ENCODE peak calls at places on chromosomes 6 and 20, in nine cellular contexts. G, O, D, Q, M, U, B, S and Z are unnamed samples.

GRCh38 chr6:94323853-94324252 is 904.5 kb upstream of the EPHA7 start:
- DNase-seq in G (no peak), O (peak), D (peak), Q (no peak), M (no peak), U (no peak), B (no peak), S (peak), Z (no peak)

GRCh38 chr6:99993533-99994251 is at the start of gene MCHR2:
- DNase-seq in G (no peak), O (peak), D (no peak), Q (no peak), M (no peak), U (peak), B (no peak), S (no peak), Z (no peak)

GRCh38 chr6:74857157-74857556 is 348.7 kb downstream of the COL12A1 start:
- DNase-seq in G (no peak), O (no peak), D (no peak), Q (no peak), M (no peak), U (no peak), B (no peak), S (no peak), Z (no peak)

GRCh38 chr6:143802833-143803565 is 40.1 kb upstream of the LTV1 start:
- DNase-seq in G (no peak), O (no peak), D (no peak), Q (peak), M (no peak), U (no peak), B (no peak), S (no peak), Z (no peak)

GRCh38 chr6:22290045-22290444 is 6.8 kb downstream of the PRL start:
- DNase-seq in G (no peak), O (no peak), D (no peak), Q (no peak), M (no peak), U (no peak), B (no peak), S (no peak), Z (no peak)

GRCh38 chr6:74066168-74066871 is 370.3 kb downstream of the CD109 start:
- DNase-seq in G (no peak), O (no peak), D (no peak), Q (peak), M (no peak), U (no peak), B (peak), S (no peak), Z (no peak)

GRCh38 chr6:128822271-128822670 is 60.7 kb upstream of the LAMA2 start:
- DNase-seq in G (no peak), O (no peak), D (no peak), Q (peak), M (no peak), U (no peak), B (peak), S (no peak), Z (no peak)

GRCh38 chr20:20364016-20364746 is 3.7 kb upstream of the INSM1 start:
- DNase-seq in G (no peak), O (peak), D (no peak), Q (no peak), M (no peak), U (peak), B (no peak), S (peak), Z (no peak)

GRCh38 chr20:35129647-35130069 is 17.5 kb downstream of the EDEM2 start:
- DNase-seq in G (peak), O (no peak), D (no peak), Q (peak), M (no peak), U (no peak), B (peak), S (no peak), Z (no peak)

GRCh38 chr6:15312500-15312899 is 66.6 kb downstream of the JARID2 start:
- DNase-seq in G (no peak), O (no peak), D (peak), Q (peak), M (no peak), U (no peak), B (no peak), S (peak), Z (no peak)

GRCh38 chr6:121615493-121615892 is 180.0 kb downstream of the GJA1 start:
- DNase-seq in G (no peak), O (no peak), D (no peak), Q (no peak), M (no peak), U (no peak), B (no peak), S (no peak), Z (no peak)

GRCh38 chr6:31574106-31575061 is 981 bp upstream of the TNF start:
- DNase-seq in G (no peak), O (peak), D (peak), Q (no peak), M (no peak), U (no peak), B (no peak), S (no peak), Z (no peak)

GRCh38 chr6:114874384-114874783 is 531.6 kb upstream of the HS3ST5 start:
- DNase-seq in G (no peak), O (no peak), D (no peak), Q (no peak), M (no peak), U (no peak), B (no peak), S (no peak), Z (no peak)

GRCh38 chr6:10099086-10099499 is 315.8 kb downstream of the TFAP2A start:
- DNase-seq in G (no peak), O (peak), D (no peak), Q (no peak), M (no peak), U (peak), B (no peak), S (peak), Z (no peak)

DNA sequence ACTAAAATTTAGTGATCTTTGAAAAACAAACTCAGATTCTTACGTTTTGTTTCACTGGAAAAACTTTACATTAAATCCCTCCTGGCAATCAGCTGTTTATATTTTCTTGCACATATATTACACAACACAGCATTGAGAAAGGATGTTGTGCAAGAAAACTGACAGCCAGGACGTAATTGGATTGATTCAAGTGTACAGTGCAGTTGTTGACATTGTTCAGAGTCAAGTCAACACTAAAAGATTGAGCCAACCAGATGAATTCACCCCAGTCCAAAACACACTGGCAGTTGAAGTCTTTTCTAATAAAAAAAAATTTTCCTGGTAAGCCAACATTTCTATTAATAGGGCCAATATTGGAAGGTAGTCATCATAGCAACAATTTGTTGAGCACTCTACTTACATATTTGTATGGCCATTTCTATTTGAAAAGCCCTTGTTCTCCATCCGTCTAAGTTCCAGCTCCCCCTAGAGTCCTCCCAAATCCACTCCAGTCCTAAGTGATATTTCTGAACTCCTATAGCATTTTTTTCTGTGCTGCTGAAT is 20.9 kb upstream of the VNN1 start:
- DNase-seq in G (peak), O (no peak), D (no peak), Q (peak), M (no peak), U (no peak), B (peak), S (peak), Z (no peak)
- TF ChIP-seq CTCF in G (peak), O (peak), D (no peak), Q (peak), M (no peak), U (no peak), B (peak), S (peak), Z (peak)

DNA sequence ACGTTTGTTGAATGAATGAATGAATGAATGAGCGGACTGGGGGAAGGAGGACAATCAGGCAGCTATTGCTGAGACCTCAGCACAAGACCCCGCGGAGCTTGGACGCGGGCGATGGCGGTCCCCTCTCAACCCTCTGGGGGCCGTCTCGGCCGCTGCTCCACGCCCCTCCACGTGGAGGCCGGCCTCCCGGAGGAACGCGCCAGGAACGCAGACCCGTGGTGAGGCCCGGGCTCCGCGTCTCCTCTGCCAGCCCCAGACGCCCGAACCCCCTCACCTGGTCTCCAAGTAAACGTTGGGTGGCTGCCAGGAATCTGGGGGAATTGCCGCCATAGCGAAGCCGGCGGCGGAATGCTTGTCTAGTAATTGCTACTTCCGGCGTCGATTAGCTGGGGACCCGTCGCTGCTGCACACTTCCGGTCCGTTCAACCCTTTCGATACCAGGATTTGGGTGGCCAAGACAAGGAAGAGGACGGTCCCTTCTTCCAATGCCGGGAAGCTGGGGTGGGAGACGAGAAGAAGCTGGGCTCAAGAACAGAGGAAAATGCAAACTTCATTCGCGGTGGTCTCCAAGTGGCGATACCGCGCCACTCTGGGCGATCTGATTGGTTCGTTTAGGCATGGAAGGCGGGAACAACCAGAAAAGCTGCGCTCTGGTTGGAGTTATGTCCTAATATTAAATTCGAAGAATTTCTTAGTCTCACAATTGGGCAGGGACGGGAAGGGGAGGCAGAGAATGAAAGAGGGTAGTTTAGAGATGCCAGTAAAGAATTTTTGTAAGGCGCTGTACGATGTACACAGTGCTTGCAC is at the start of gene PPIL1:
- DNase-seq in G (peak), O (peak), D (peak), Q (peak), M (peak), U (peak), B (peak), S (peak), Z (peak)
- TF ChIP-seq CTCF in G (no peak), O (no peak), D (no peak), Q (no peak), M (no peak), U (no peak), B (no peak), S (no peak), Z (no peak)

GRCh38 chr6:13397359-13398080 is 69.2 kb upstream of the TBC1D7 start:
- DNase-seq in G (no peak), O (no peak), D (peak), Q (no peak), M (peak), U (no peak), B (no peak), S (no peak), Z (peak)
- TF ChIP-seq CTCF in G (no peak), O (peak), D (no peak), Q (peak), M (no peak), U (no peak), B (peak), S (no peak), Z (no peak)

GRCh38 chr20:62388839-62389600 is 2.1 kb downstream of the RPS21 start:
- DNase-seq in G (no peak), O (no peak), D (no peak), Q (no peak), M (no peak), U (no peak), B (no peak), S (no peak), Z (no peak)

GRCh38 chr20:62387219-62387913 is 463 bp downstream of the RPS21 start:
- DNase-seq in G (no peak), O (no peak), D (peak), Q (no peak), M (no peak), U (no peak), B (no peak), S (no peak), Z (no peak)

GRCh38 chr20:62389601-62390087 is 2.7 kb downstream of the RPS21 start:
- DNase-seq in G (no peak), O (no peak), D (no peak), Q (no peak), M (no peak), U (no peak), B (no peak), S (no peak), Z (no peak)

GRCh38 chr20:62387993-62388635 is 1.2 kb downstream of the RPS21 start:
- DNase-seq in G (no peak), O (no peak), D (no peak), Q (no peak), M (no peak), U (no peak), B (no peak), S (no peak), Z (no peak)

GRCh38 chr20:62386383-62387218 is at the start of gene RPS21:
- DNase-seq in G (peak), O (peak), D (peak), Q (peak), M (peak), U (peak), B (peak), S (peak), Z (peak)
- TF ChIP-seq CTCF in G (peak), O (no peak), D (no peak), Q (no peak), M (no peak), U (no peak), B (no peak), S (no peak), Z (no peak)

DNA sequence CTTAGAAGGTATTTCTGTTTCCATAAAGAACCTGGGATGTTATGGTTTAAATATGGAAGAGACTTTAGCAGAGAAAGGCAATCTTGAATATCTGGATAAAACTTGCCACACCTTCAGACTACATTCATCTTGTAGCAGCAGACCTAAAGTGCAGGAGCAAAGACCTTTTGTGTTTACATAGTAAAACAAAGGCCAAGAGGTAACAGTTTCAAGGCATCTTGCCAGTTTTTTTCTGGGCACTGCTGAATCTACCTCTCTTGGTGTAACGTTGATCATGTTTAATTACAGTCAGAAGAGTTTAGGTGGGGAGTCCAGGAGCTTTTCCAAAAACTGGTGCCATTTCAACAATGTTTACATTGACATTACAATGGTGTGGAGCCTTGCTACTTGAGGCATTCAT is 94.6 kb downstream of the F13A1 start:
- DNase-seq in G (no peak), O (no peak), D (no peak), Q (no peak), M (no peak), U (no peak), B (no peak), S (no peak), Z (no peak)
- TF ChIP-seq CTCF in G (no peak), O (no peak), D (no peak), Q (no peak), M (no peak), U (no peak), B (no peak), S (no peak), Z (no peak)